ENCODE peak calls at places on chromosome 17, in nine cellular contexts. G, V, I, Y, P, U, S, B and D are unnamed samples.

GRCh38 chr17:10243905-10244844 is 45.8 kb upstream of the GAS7 start:
- DNase-seq in P (peak), G (no peak), Y (no peak), I (no peak), B (no peak), U (no peak), V (peak), S (no peak), D (no peak)

GRCh38 chr17:42252528-42253172 is 23.5 kb downstream of the STAT5B start:
- DNase-seq in P (no peak), Y (no peak), G (no peak), V (peak), S (no peak), B (no peak), U (no peak), I (no peak), D (no peak)

GRCh38 chr17:44919411-44919810 is 4.1 kb upstream of the GFAP start:
- DNase-seq in V (no peak), G (no peak), U (no peak), P (no peak), Y (no peak), S (no peak), B (no peak), I (no peak), D (no peak)

GRCh38 chr17:37607637-37608368 is 1.4 kb downstream of the SYNRG start:
- DNase-seq in G (no peak), P (no peak), S (no peak), U (peak), I (peak), B (no peak), Y (no peak), V (no peak), D (peak)

GRCh38 chr17:61710546-61710945 is 119.5 kb upstream of the NACA2 start:
- DNase-seq in U (no peak), G (no peak), S (no peak), P (no peak), V (no peak), B (no peak), I (no peak), Y (no peak), D (no peak)

GRCh38 chr17:1720856-1721386 is 3.6 kb upstream of the WDR81 start:
- DNase-seq in Y (peak), U (peak), V (peak), G (peak), I (peak), B (peak), P (peak), S (no peak), D (peak)

GRCh38 chr17:77484096-77484495 is 343.3 kb downstream of the SEC14L1 start:
- DNase-seq in P (no peak), Y (no peak), S (no peak), B (no peak), U (no peak), V (no peak), G (no peak), I (no peak), D (no peak)

GRCh38 chr17:63439682-63440081 is 6.4 kb downstream of the CYB561 start:
- DNase-seq in Y (no peak), S (no peak), G (peak), B (no peak), V (peak), U (no peak), P (no peak), I (no peak), D (peak)

GRCh38 chr17:74780443-74781238 is 4.5 kb upstream of the NAT9 start:
- DNase-seq in G (peak), V (no peak), P (no peak), S (peak), B (peak), Y (peak), U (peak), I (peak), D (peak)

DNA sequence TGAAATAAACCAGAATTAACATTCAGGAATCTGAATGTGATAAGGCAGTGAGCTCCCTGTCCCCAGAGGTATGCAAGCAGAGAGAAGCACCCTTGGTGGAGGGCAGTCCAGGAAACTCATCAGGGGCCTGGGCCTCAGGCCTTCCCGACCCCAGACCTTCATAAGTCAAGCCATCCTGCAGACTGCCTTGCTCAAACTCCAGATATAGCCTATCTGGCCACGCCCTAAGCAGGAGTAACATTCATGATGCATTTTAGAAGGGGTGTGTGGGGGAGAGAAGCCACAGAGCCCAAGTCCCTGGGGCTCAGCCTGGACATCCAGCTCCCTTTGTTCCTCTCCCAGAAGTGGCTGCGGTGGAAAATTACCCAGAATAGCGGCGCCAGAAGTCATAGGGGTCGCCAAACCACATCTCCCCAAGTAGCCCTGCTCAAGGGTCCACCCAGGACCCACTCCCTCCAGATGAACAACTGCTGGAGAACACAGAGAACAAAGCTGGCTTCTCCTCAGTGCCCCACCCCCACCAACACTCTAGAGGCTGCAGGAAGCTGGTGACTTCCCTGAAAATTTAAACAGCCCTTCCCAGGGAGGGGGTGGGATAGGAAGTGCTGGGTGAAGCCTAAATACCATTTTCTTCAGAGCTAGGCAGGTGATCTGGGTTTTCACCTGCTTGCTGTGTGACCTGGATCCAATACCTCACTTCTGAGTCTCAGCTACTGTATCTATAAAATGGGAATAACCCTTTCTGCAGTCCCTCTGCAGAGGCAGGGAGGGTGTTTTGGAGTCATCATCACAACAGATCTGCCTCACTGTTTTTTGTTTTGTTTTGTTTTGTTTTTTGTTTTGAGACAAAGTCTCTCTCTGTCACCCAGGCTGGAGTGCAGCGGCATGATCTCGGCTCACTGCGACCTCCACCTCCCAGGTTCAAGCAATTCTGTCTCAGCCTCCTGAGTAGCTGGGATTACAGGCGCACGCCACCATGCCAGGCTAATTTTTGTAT is 1.5 kb upstream of the SREBF1 start:
- DNase-seq in Y (peak), S (no peak), P (peak), B (peak), I (peak), U (peak), G (peak), V (peak), D (no peak)
- TF ChIP-seq EZH2phosphoT487 in Y (no peak), S (no peak), P (no peak), B (no peak), I (no peak), U (no peak), G (no peak), V (no peak), D (no peak)

GRCh38 chr17:39197380-39198185 is at the start of gene CACNB1:
- DNase-seq in S (peak), U (peak), I (peak), B (no peak), Y (peak), P (peak), V (peak), G (peak), D (peak)

GRCh38 chr17:39196820-39197331 is 593 bp downstream of the CACNB1 start:
- DNase-seq in S (peak), Y (peak), G (peak), V (peak), P (peak), I (peak), B (no peak), U (peak), D (peak)

GRCh38 chr17:39194985-39195524 is 2.4 kb downstream of the CACNB1 start:
- DNase-seq in V (peak), U (peak), P (no peak), Y (peak), G (no peak), B (no peak), I (no peak), S (no peak), D (no peak)

GRCh38 chr17:39195568-39196160 is 1.8 kb downstream of the CACNB1 start:
- DNase-seq in I (peak), U (no peak), P (no peak), B (no peak), V (peak), G (peak), S (no peak), Y (no peak), D (peak)

GRCh38 chr17:39196191-39196819 is 1.2 kb downstream of the CACNB1 start:
- DNase-seq in I (no peak), U (no peak), V (peak), G (no peak), B (no peak), P (no peak), Y (no peak), S (no peak), D (peak)
- H3K4me3 ChIP-seq in I (peak), U (peak), V (peak), G (peak), B (peak), P (peak), Y (peak), S (peak), D (peak)

GRCh38 chr17:35539659-35540026 is 2.2 kb upstream of the SLFN12L start:
- DNase-seq in G (no peak), U (no peak), V (no peak), Y (peak), S (no peak), I (no peak), P (no peak), B (no peak), D (no peak)

GRCh38 chr17:35540589-35541404 is 3.3 kb upstream of the SLFN12L start:
- DNase-seq in B (no peak), S (no peak), P (no peak), V (peak), Y (no peak), I (peak), G (peak), U (no peak), D (peak)

GRCh38 chr17:35537569-35538209 is at the start of gene SLFN12L:
- DNase-seq in Y (no peak), V (no peak), B (no peak), I (no peak), G (no peak), U (no peak), P (no peak), S (no peak), D (peak)

GRCh38 chr17:35534694-35535093 is 2.8 kb downstream of the SLFN12L start:
- DNase-seq in B (no peak), Y (no peak), I (no peak), G (no peak), P (no peak), U (no peak), V (no peak), S (no peak), D (no peak)

DNA sequence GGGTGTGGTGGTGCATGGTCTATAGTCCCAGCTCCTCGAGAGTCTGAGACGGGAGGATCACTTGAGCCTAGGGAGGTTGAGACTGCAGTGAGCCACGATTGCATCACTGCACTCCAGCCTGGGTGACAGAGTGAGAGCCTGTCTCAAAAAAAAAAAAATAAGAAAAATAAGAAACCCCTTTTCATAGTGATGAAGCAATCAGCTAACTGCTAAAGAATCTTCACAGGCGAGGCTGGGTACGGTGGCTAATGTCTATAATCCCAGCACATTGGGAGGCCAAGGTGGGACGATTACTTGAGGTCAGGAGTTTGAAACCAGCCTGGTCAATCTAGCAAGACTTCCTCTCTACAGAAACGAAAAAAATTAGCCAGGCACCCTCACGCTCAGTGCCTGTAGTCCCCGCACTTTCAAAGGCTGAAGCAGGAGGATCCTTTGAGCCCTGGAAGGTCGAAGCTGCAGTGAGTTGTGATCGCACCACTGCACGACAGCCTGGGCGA is 766 bp downstream of the SLFN12L start:
- DNase-seq in U (no peak), Y (no peak), V (no peak), I (no peak), B (no peak), S (no peak), G (no peak), P (no peak), D (no peak)
- TF ChIP-seq EZH2phosphoT487 in U (no peak), Y (no peak), V (no peak), I (no peak), B (no peak), S (no peak), G (no peak), P (no peak), D (no peak)

DNA sequence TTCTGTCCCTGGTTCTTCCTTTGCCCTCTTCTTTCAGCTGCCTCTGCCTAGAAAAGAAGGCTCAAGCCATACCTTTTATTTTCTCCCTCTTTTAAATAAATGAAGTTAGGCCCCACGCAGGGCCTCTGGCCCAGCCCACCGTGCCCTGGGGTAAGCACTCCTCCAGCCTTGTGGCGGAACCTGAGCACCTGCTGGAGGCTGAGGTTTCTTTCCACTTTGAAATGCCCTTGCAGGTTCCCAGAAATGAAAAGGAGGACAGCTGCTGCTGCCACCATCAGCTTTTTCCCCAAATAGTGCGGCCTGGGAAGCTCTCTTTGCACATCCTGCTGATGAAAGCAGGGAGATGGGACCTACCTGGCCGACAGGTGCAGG is 139.4 kb downstream of the CCDC182 start:
- DNase-seq in G (no peak), P (no peak), Y (no peak), U (no peak), I (no peak), S (no peak), B (no peak), V (no peak), D (no peak)
- H3K4me3 ChIP-seq in G (no peak), P (no peak), Y (no peak), U (no peak), I (peak), S (no peak), B (no peak), V (no peak), D (peak)

GRCh38 chr17:7260601-7261376 is 1.5 kb downstream of the CLDN7 start:
- DNase-seq in P (peak), B (no peak), S (no peak), I (no peak), Y (peak), U (peak), G (peak), V (peak), D (no peak)
- TF ChIP-seq EZH2phosphoT487 in P (no peak), B (no peak), S (no peak), I (no peak), Y (no peak), U (no peak), G (no peak), V (no peak), D (no peak)

DNA sequence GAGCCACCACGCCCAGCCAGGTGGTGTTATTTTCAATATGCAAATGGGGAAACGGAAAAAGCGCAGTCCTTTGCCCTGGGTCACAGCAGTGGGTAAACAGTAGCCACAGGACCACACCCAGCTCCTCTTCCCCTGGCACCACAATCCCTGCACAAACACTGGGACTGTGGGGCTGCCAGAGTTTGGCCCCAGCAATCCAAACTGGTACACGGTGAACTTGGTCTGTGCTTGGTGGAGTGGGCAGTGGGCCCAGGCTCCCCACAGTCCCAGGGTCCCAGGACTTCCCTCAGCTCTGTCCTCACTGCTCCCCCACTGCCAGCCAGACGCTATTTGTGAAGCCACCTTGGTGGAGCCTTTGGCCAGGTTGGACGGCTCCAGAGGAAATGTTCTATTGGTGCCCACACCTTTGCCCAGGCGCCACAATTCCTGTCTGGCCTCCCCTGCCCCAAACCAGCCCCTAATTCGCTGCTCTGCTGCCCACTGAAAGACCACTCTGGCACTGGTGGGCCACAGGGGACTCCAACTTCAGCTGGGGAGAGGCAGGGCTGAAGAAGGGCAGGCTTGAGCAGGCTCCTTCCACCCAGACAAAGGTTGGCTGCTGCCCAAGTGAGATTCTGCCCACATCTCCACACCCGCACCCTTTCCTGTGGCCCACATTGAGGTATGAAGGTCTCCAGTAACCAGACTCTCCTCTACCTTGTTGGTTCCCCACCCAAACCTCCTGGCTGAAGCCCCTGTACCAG is 2.1 kb downstream of the CHAD start:
- DNase-seq in S (no peak), P (no peak), G (peak), V (no peak), Y (no peak), U (no peak), B (no peak), I (no peak), D (no peak)
- H3K4me3 ChIP-seq in S (no peak), P (no peak), G (no peak), V (no peak), Y (no peak), U (no peak), B (no peak), I (no peak), D (no peak)

DNA sequence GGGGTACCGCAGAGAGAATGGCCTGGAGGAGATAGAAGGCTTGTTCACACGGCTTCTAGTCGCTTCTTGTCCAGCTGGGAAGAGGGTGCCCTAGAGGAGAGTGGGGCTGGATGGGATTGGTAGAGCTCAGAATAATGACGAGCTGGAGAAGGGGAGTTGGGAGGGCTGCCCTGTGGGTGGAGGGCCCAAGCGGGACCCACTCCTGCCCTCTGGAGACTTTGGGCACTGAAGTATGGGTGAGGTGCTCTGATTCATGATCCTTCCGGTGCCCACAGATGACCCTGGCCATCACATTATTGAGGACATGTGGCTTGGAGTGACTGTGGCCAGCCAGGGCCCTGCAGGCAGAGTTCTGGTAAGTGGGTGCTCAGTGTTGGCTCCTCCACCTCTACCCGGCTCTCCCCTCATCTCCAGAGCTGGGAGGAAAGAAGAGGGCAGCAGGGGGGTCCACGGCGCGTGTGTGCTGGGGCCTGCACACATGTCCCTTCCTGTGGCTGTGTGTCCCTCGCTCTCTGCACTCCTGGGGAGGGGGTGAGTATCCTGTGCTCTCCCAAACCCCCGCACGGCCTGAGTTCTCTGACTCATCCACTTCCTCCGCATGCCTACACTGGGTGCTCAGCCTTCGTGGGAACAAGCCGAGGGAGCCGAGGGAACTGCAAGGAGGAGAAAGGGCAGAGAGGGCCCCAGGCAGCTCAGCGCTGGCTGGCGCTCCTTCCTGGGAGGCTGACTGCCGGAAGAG is 8.5 kb downstream of the ITGA3 start:
- DNase-seq in P (peak), I (no peak), S (peak), B (peak), G (peak), V (peak), Y (peak), U (no peak), D (no peak)
- TF ChIP-seq EZH2phosphoT487 in P (no peak), I (no peak), S (no peak), B (no peak), G (no peak), V (no peak), Y (no peak), U (no peak), D (no peak)

GRCh38 chr17:72222571-72222970 is 101.8 kb downstream of the SOX9 start:
- DNase-seq in S (no peak), I (no peak), U (no peak), G (no peak), V (no peak), B (no peak), P (peak), Y (peak), D (no peak)

GRCh38 chr17:72219824-72220473 is 99.1 kb downstream of the SOX9 start:
- DNase-seq in S (peak), I (no peak), Y (peak), B (no peak), P (no peak), G (no peak), V (no peak), U (no peak), D (no peak)

GRCh38 chr17:72223816-72224215 is 103.0 kb downstream of the SOX9 start:
- DNase-seq in I (no peak), U (no peak), Y (no peak), S (no peak), B (no peak), G (no peak), V (no peak), P (no peak), D (no peak)

GRCh38 chr17:72222971-72223370 is 102.2 kb downstream of the SOX9 start:
- DNase-seq in G (no peak), P (peak), U (no peak), I (no peak), V (no peak), B (no peak), Y (peak), S (no peak), D (no peak)

DNA sequence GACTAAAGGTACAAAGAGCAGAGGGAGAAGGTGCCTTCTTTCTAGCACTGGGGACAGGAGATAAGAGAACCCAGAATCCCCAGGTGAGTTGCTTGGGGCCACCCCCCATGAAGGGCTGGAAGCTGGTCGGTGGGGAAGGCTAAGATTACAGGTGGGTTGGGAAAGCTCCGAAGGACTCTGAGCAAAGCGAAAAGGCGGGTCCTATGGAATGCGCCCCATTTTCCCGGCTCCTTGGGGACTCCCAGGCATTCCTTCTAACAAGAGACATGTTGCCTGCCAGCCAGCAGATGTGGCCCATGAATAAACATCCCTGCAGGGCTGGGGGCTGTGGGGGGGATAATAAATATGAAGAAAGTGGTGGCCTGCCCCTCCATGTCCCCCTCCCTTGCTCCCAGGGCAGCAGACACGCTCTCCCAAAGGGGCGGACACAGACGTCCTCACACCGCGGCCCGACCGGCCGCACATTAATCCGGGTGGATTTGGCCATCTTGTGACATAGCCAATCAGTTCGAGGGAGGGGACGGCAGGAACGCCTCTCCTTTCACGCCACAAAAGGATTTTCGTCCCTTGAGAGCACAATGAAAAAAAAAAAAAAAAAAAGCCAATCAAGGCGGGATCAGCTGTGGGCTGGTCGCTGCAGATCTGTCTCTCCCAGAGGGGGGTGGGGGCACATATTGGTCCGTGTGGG is 98.5 kb downstream of the SOX9 start:
- DNase-seq in B (no peak), Y (peak), V (peak), U (peak), S (peak), P (peak), I (no peak), G (no peak), D (no peak)
- H3K4me3 ChIP-seq in B (no peak), Y (peak), V (no peak), U (peak), S (peak), P (peak), I (no peak), G (no peak), D (no peak)